ENCODE peak calls at places on chromosomes 6 and 20, in eight cellular contexts. L is ureter, P is NCI-H345, Z is GM04503, Y is head of caudate nucleus, V is NCI-H2029 treated with DMSO at 0.1 percent for 48 hours, F is A549, K is left cardiac atrium. A is an unnamed sample.

GRCh38 chr6:35610830-35611229 is 77.9 kb downstream of the FKBP5 start:
- DNase-seq in V (no peak), K (no peak), F (no peak), Z (no peak), Y (no peak), P (no peak), L (no peak), A (no peak)

GRCh38 chr6:40947876-40948514 is 91.0 kb downstream of the UNC5CL start:
- DNase-seq in K (no peak), P (no peak), F (no peak), Z (peak), L (no peak), Y (no peak), V (no peak), A (no peak)

GRCh38 chr20:51276331-51276730 is 253.4 kb upstream of the KCNG1 start:
- DNase-seq in F (no peak), P (no peak), L (no peak), K (no peak), V (no peak), Z (no peak), Y (no peak), A (no peak)

GRCh38 chr6:45577836-45578504 is 200.2 kb upstream of the SUPT3H start:
- DNase-seq in P (no peak), V (no peak), K (no peak), Y (no peak), L (no peak), Z (peak), F (no peak), A (no peak)

GRCh38 chr6:34912715-34913464 is 23.8 kb downstream of the ANKS1A start:
- DNase-seq in K (no peak), L (no peak), Y (no peak), P (no peak), V (no peak), Z (peak), F (no peak), A (no peak)

GRCh38 chr6:157510329-157511188 is 129.6 kb downstream of the ZDHHC14 start:
- DNase-seq in Z (no peak), P (no peak), K (no peak), V (no peak), F (no peak), L (no peak), Y (no peak), A (no peak)

GRCh38 chr20:46235086-46235485 is 73.2 kb downstream of the CDH22 start:
- DNase-seq in Y (no peak), K (no peak), V (no peak), L (no peak), Z (no peak), F (no peak), P (no peak), A (no peak)

GRCh38 chr20:6007094-6007528 is 46.7 kb downstream of the LRRN4 start:
- DNase-seq in Z (no peak), P (no peak), K (no peak), V (no peak), F (no peak), L (no peak), Y (no peak), A (no peak)

GRCh38 chr20:25399038-25399430 is 8.4 kb upstream of the ABHD12 start:
- DNase-seq in K (no peak), V (peak), P (peak), Y (peak), Z (no peak), L (no peak), F (peak), A (peak)

GRCh38 chr20:22582386-22582959 is 1.9 kb downstream of the FOXA2 start:
- DNase-seq in L (no peak), K (no peak), Y (no peak), P (peak), V (no peak), F (no peak), Z (no peak), A (no peak)

GRCh38 chr6:89015971-89016370 is 52.6 kb upstream of the RNGTT start:
- DNase-seq in L (no peak), F (no peak), V (no peak), Z (no peak), P (no peak), Y (no peak), K (no peak), A (no peak)

GRCh38 chr20:20276806-20277530 is 90.9 kb upstream of the INSM1 start:
- DNase-seq in Z (no peak), V (peak), L (no peak), K (peak), Y (no peak), P (peak), F (no peak), A (no peak)